ENCODE peak calls at places on chromosome 3, in eight cellular contexts. I is HFF-Myc, P is GDM1, N is GM18507, L is fibroblast of lung, U is epithelial cell of esophagus, W is HTR-8/SVneo, K is psoas muscle. O is an unnamed sample.

GRCh38 chr3:50525987-50526386 is 22.6 kb upstream of the CACNA2D2 start:
- DNase-seq in I (peak), P (peak), N (peak), L (peak), U (peak), W (peak), K (peak), O (peak)

GRCh38 chr3:47225310-47225906 is 57.2 kb downstream of the KIF9 start:
- DNase-seq in I (no peak), P (peak), N (peak), L (peak), U (no peak), W (no peak), K (no peak), O (no peak)

GRCh38 chr3:118974356-118975097 is 60.1 kb downstream of the IGSF11 start:
- DNase-seq in I (no peak), P (no peak), N (no peak), L (no peak), U (no peak), W (no peak), K (no peak), O (no peak)

GRCh38 chr3:5428607-5429516 is 241.4 kb downstream of the EDEM1 start:
- DNase-seq in I (no peak), P (peak), N (peak), L (no peak), U (peak), W (no peak), K (no peak), O (no peak)

GRCh38 chr3:30448946-30449686 is 157.3 kb upstream of the TGFBR2 start:
- DNase-seq in I (no peak), P (no peak), N (no peak), L (no peak), U (no peak), W (no peak), K (no peak), O (no peak)

GRCh38 chr3:153087595-153088566 is 74.1 kb upstream of the RAP2B start:
- DNase-seq in I (peak), P (no peak), N (no peak), L (peak), U (peak), W (no peak), K (no peak), O (no peak)

GRCh38 chr3:72255736-72256559 is 471.0 kb upstream of the PROK2 start:
- DNase-seq in I (no peak), P (no peak), N (no peak), L (peak), U (peak), W (peak), K (no peak), O (no peak)

GRCh38 chr3:33063651-33064051 is 33.3 kb downstream of the GLB1 start:
- DNase-seq in I (peak), P (no peak), N (no peak), L (no peak), U (no peak), W (no peak), K (no peak), O (peak)

GRCh38 chr3:170220871-170221270 is 1.4 kb upstream of the PRKCI start:
- DNase-seq in I (no peak), P (no peak), N (no peak), L (no peak), U (peak), W (peak), K (no peak), O (no peak)

GRCh38 chr3:146803746-146804145 is 198.6 kb upstream of the PLSCR5 start:
- DNase-seq in I (peak), P (no peak), N (no peak), L (peak), U (no peak), W (peak), K (no peak), O (no peak)

GRCh38 chr3:89113344-89113743 is 5.9 kb downstream of the EPHA3 start:
- DNase-seq in I (no peak), P (no peak), N (no peak), L (no peak), U (no peak), W (no peak), K (no peak), O (no peak)

GRCh38 chr3:134527037-134527436 is 41.2 kb downstream of the CEP63 start:
- DNase-seq in I (no peak), P (no peak), N (no peak), L (no peak), U (peak), W (peak), K (no peak), O (no peak)

GRCh38 chr3:179897241-179897640 is 139.5 kb downstream of the PEX5L start:
- DNase-seq in I (no peak), P (no peak), N (no peak), L (no peak), U (no peak), W (no peak), K (no peak), O (no peak)

GRCh38 chr3:113097821-113098516 is 107.2 kb downstream of the GTPBP8 start:
- DNase-seq in I (peak), P (no peak), N (no peak), L (peak), U (peak), W (peak), K (no peak), O (no peak)

GRCh38 chr3:45592830-45593707 is 1.5 kb upstream of the LIMD1 start:
- DNase-seq in I (peak), P (peak), N (peak), L (peak), U (peak), W (peak), K (peak), O (peak)

GRCh38 chr3:75727985-75728384 is 57.4 kb downstream of the ZNF717 start:
- DNase-seq in I (no peak), P (no peak), N (no peak), L (no peak), U (no peak), W (no peak), K (no peak), O (no peak)

GRCh38 chr3:2354702-2355101 is 256.0 kb downstream of the CNTN4 start:
- DNase-seq in I (no peak), P (no peak), N (no peak), L (peak), U (peak), W (no peak), K (no peak), O (no peak)

GRCh38 chr3:14378415-14378814 is 24.0 kb upstream of the SLC6A6 start:
- DNase-seq in I (no peak), P (no peak), N (no peak), L (no peak), U (peak), W (no peak), K (no peak), O (peak)

GRCh38 chr3:38453075-38453913 is at the start of gene ACVR2B:
- DNase-seq in I (no peak), P (peak), N (peak), L (peak), U (peak), W (peak), K (peak), O (peak)

GRCh38 chr3:177341766-177342165 is 144.5 kb upstream of the TBL1XR1 start:
- DNase-seq in I (no peak), P (no peak), N (no peak), L (no peak), U (no peak), W (no peak), K (no peak), O (no peak)

GRCh38 chr3:36597422-36597821 is 166.9 kb downstream of the DCLK3 start:
- DNase-seq in I (no peak), P (no peak), N (no peak), L (no peak), U (peak), W (no peak), K (no peak), O (no peak)